ENCODE peak calls at places on chromosomes 7 and 10, in four cellular contexts. R, S, X and Q are unnamed samples.

GRCh38 chr7:68147621-68148238 is 1151.1 kb downstream of the TYW1 start:
- DNase-seq in X (no peak), R (no peak), S (no peak), Q (no peak)

GRCh38 chr7:74223711-74224510 is 14.1 kb downstream of the LAT2 start:
- DNase-seq in X (peak), R (no peak), S (no peak), Q (no peak)

GRCh38 chr10:74022941-74023629 is 25.2 kb downstream of the VCL start:
- DNase-seq in X (no peak), R (no peak), S (no peak), Q (no peak)

GRCh38 chr7:68265258-68265657 is 1268.6 kb downstream of the TYW1 start:
- DNase-seq in R (no peak), X (no peak), S (no peak), Q (no peak)

GRCh38 chr7:28173531-28173930 is 7.1 kb downstream of the JAZF1 start:
- DNase-seq in R (no peak), S (no peak), X (no peak), Q (no peak)

GRCh38 chr10:4205113-4205512 is 420.1 kb upstream of the KLF6 start:
- DNase-seq in X (no peak), S (no peak), R (no peak), Q (no peak)

GRCh38 chr10:22615101-22615500 is 99.3 kb downstream of the PIP4K2A start:
- DNase-seq in S (no peak), X (no peak), R (no peak), Q (no peak)

GRCh38 chr7:84042110-84042539 is 152.5 kb downstream of the SEMA3A start:
- DNase-seq in R (no peak), S (no peak), X (no peak), Q (no peak)

GRCh38 chr7:101099969-101100781 is 14.9 kb downstream of the TRIM56 start:
- DNase-seq in S (peak), R (peak), X (peak), Q (peak)

GRCh38 chr10:99560277-99561126 is 27.8 kb downstream of the NKX2-3 start:
- DNase-seq in X (peak), R (no peak), S (peak), Q (peak)

GRCh38 chr10:36182059-36182654 is 540.1 kb upstream of the FZD8 start:
- DNase-seq in R (no peak), S (no peak), X (no peak), Q (no peak)

GRCh38 chr7:158861004-158861787 is 4.8 kb downstream of the DYNC2I1 start:
- DNase-seq in S (peak), R (peak), X (no peak), Q (no peak)
- TF ChIP-seq EP300 in S (no peak), R (no peak), X (no peak), Q (no peak)

GRCh38 chr7:148572067-148572522 is 18.5 kb upstream of the C7orf33 start:
- DNase-seq in X (no peak), R (no peak), S (no peak), Q (no peak)
- TF ChIP-seq EP300 in X (no peak), R (no peak), S (no peak), Q (no peak)

GRCh38 chr7:81842361-81842760 is 72.5 kb upstream of the HGF start:
- DNase-seq in S (no peak), R (no peak), X (no peak), Q (no peak)

GRCh38 chr7:81851413-81851812 is 81.6 kb upstream of the HGF start:
- DNase-seq in X (no peak), S (no peak), R (no peak), Q (no peak)

GRCh38 chr7:81845628-81846259 is 75.9 kb upstream of the HGF start:
- DNase-seq in R (no peak), X (no peak), S (no peak), Q (no peak)

GRCh38 chr7:81846398-81846797 is 76.6 kb upstream of the HGF start:
- DNase-seq in X (no peak), S (no peak), R (no peak), Q (no peak)
- TF ChIP-seq EP300 in X (no peak), S (no peak), R (no peak), Q (no peak)

GRCh38 chr7:24748521-24748920 is 8.7 kb downstream of the GSDME start:
- DNase-seq in X (no peak), S (no peak), R (no peak), Q (no peak)
- TF ChIP-seq EP300 in X (no peak), S (no peak), R (no peak), Q (no peak)

GRCh38 chr10:18516851-18517250 is 134.5 kb downstream of the NSUN6 start:
- DNase-seq in R (no peak), S (no peak), X (no peak), Q (no peak)
- TF ChIP-seq EP300 in R (no peak), S (no peak), X (no peak), Q (no peak)

DNA sequence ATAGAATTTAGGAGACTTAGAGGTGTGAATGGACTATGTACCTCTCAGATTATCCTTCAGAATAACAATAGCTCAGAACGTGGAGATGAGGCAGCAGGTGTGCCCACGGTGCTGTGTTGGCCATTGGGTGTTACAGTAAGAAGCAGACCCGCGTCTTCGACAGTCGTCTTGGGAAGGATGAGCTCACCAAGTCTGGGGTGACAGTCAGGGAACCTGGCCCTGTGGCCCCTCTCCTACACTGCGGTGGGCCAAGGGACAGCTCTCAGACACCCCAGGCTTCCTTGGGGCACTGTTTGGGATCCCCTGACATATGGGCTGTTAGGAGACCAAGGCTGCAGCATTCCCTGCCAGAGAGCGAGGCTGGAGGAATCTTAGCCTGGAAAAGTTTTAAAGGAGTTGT is 88.5 kb downstream of the ACTR3B start:
- DNase-seq in X (no peak), S (no peak), R (no peak), Q (no peak)
- TF ChIP-seq EP300 in X (no peak), S (no peak), R (no peak), Q (no peak)

DNA sequence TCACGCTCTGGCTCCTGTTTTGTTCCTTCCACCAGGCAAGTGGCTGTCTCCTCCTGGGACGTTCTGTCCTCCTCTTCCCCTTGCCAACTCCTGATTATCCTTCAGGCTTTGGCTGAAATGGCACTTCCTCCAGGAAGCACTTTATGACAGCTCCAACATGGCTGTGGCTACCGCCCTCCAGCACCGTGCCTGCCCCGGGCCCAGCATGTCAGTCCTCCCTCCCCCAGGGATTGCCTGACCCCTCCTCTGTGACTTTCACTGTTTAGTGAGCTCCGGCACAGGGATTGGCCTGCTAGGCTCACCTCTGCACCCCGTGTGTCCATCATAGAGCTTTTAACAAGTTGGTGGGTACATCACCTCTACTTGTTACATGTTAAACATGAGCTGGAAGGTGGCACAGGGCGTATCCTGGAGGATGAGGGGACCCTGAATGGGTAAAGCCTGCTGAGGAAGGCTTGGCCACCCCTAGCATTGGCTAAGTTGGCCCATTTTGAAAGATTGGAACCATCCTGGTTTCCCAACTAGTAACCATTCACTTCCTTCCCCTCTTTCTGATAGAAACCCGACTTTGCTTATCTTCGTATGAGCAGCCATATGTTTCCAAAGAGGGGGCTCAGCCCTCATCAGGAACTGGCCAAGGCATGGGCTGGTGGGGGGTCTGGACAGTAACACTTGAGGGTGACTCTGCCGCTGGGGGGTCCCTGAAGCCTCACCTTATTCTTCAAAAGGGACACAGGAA is 10.5 kb upstream of the ADAMTS14 start:
- DNase-seq in R (peak), S (peak), X (no peak), Q (no peak)
- TF ChIP-seq EP300 in R (no peak), S (no peak), X (no peak), Q (no peak)

GRCh38 chr10:78973901-78974408 is 94.8 kb upstream of the ZMIZ1 start:
- DNase-seq in X (peak), S (peak), R (peak), Q (peak)

GRCh38 chr10:78971094-78971682 is 97.6 kb upstream of the ZMIZ1 start:
- DNase-seq in R (no peak), X (no peak), S (no peak), Q (no peak)

GRCh38 chr10:78972160-78972946 is 96.4 kb upstream of the ZMIZ1 start:
- DNase-seq in S (peak), R (peak), X (peak), Q (peak)

GRCh38 chr10:78974409-78975317 is 94.1 kb upstream of the ZMIZ1 start:
- DNase-seq in R (peak), S (peak), X (peak), Q (peak)

GRCh38 chr10:78972947-78973900 is 95.5 kb upstream of the ZMIZ1 start:
- DNase-seq in S (peak), X (peak), R (peak), Q (peak)
- TF ChIP-seq EP300 in S (peak), X (no peak), R (no peak), Q (peak)

GRCh38 chr10:12709516-12709915 is 292.0 kb downstream of the CCDC3 start:
- DNase-seq in X (no peak), S (no peak), R (no peak), Q (no peak)
- TF ChIP-seq EP300 in X (no peak), S (no peak), R (no peak), Q (no peak)